ENCODE peak calls at places on chromosomes 5 and 9, in ten cellular contexts. O is endothelial cell of umbilical vein, H is breast epithelium, Z is transverse colon, R is spleen, I is stomach, S is GM23338, V is sigmoid colon, M is H1, F is HCT116. X is an unnamed sample.

GRCh38 chr9:19999491-20000057 is 210.7 kb upstream of the SLC24A2 start:
- DNase-seq in F (peak), S (no peak), M (no peak), V (no peak), O (peak), Z (no peak), H (no peak), R (no peak), I (no peak), X (no peak)

GRCh38 chr5:127386557-127386956 is 96.0 kb downstream of the MEGF10 start:
- DNase-seq in O (peak), S (no peak), F (no peak), M (no peak), R (no peak), I (no peak), V (no peak), H (no peak), Z (no peak), X (no peak)

GRCh38 chr5:151234476-151235238 is 10.8 kb upstream of the CCDC69 start:
- DNase-seq in M (no peak), R (peak), Z (peak), S (no peak), F (no peak), O (no peak), I (peak), V (peak), H (peak), X (peak)

GRCh38 chr5:93078082-93079038 is 502.7 kb downstream of the NR2F1-AS1 start:
- DNase-seq in S (no peak), V (peak), O (peak), H (peak), M (no peak), F (peak), Z (peak), I (peak), R (no peak), X (no peak)

GRCh38 chr5:68460147-68460760 is 244.7 kb downstream of the PIK3R1 start:
- DNase-seq in M (no peak), R (no peak), S (peak), I (no peak), H (no peak), V (no peak), O (peak), F (peak), Z (peak), X (no peak)

GRCh38 chr5:40676643-40677333 is 2.9 kb upstream of the PTGER4 start:
- DNase-seq in I (no peak), Z (no peak), R (no peak), V (peak), S (peak), F (no peak), M (no peak), H (no peak), O (peak), X (peak)

GRCh38 chr9:37956904-37957663 is 53.2 kb upstream of the SLC25A51 start:
- DNase-seq in R (peak), I (peak), H (no peak), Z (no peak), V (no peak), S (no peak), M (no peak), F (no peak), O (no peak), X (no peak)

GRCh38 chr5:73751254-73751914 is 125.4 kb downstream of the ARHGEF28 start:
- DNase-seq in V (no peak), I (no peak), Z (no peak), M (no peak), O (no peak), H (no peak), F (no peak), R (no peak), S (no peak), X (no peak)

GRCh38 chr9:22175972-22176545 is 167.0 kb upstream of the CDKN2B start:
- DNase-seq in S (no peak), R (no peak), Z (no peak), F (no peak), V (no peak), M (no peak), O (no peak), H (no peak), I (no peak), X (no peak)

GRCh38 chr5:171953860-171954701 is 52.4 kb downstream of the FBXW11 start:
- DNase-seq in O (peak), R (no peak), Z (no peak), M (no peak), S (no peak), I (no peak), H (no peak), V (no peak), F (peak), X (no peak)

GRCh38 chr5:10149911-10150310 is 99.8 kb downstream of the ATPSCKMT start:
- DNase-seq in M (no peak), H (no peak), R (no peak), O (no peak), Z (no peak), S (no peak), F (no peak), I (no peak), V (no peak), X (no peak)

GRCh38 chr9:764105-764524 is 77.4 kb upstream of the DMRT1 start:
- DNase-seq in F (peak), H (peak), R (peak), Z (peak), M (peak), O (peak), V (peak), I (peak), S (peak), X (peak)

GRCh38 chr5:64333891-64334290 is 168.2 kb downstream of the RNF180 start:
- DNase-seq in O (no peak), V (no peak), F (no peak), I (no peak), Z (no peak), R (no peak), M (no peak), S (no peak), H (no peak), X (no peak)

GRCh38 chr9:744790-745456 is 96.6 kb upstream of the DMRT1 start:
- DNase-seq in H (no peak), V (peak), O (no peak), I (peak), R (no peak), S (no peak), F (no peak), Z (peak), M (no peak), X (no peak)

GRCh38 chr5:144207875-144208444 is 37.3 kb downstream of the KCTD16 start:
- DNase-seq in R (no peak), F (no peak), H (no peak), I (no peak), V (no peak), S (no peak), Z (no peak), O (no peak), M (no peak), X (no peak)

GRCh38 chr9:88280816-88281382 is 107.3 kb upstream of the SPIN1 start:
- DNase-seq in M (peak), R (no peak), Z (no peak), H (no peak), O (no peak), I (no peak), F (no peak), S (peak), V (no peak), X (no peak)

GRCh38 chr9:78972303-78973002 is 599.3 kb upstream of the TLE4 start:
- DNase-seq in O (no peak), I (no peak), R (no peak), V (no peak), Z (no peak), S (peak), M (no peak), F (no peak), H (no peak), X (no peak)

GRCh38 chr5:22541037-22541436 is 312.1 kb downstream of the CDH12 start:
- DNase-seq in M (no peak), R (no peak), I (no peak), O (no peak), V (no peak), H (no peak), S (no peak), F (no peak), Z (no peak), X (no peak)

GRCh38 chr9:105193560-105193959 is 50.9 kb upstream of the SLC44A1 start:
- DNase-seq in O (no peak), F (no peak), S (no peak), M (no peak), H (no peak), I (no peak), R (no peak), V (no peak), Z (no peak), X (no peak)

GRCh38 chr9:37151802-37152201 is 31.4 kb downstream of the ZCCHC7 start:
- DNase-seq in S (no peak), M (no peak), F (no peak), Z (no peak), H (no peak), R (no peak), V (no peak), I (no peak), O (peak), X (no peak)

GRCh38 chr5:153629027-153629426 is 138.6 kb downstream of the GRIA1 start:
- DNase-seq in F (peak), O (peak), I (no peak), S (peak), H (no peak), Z (no peak), V (no peak), R (no peak), M (peak), X (peak)

GRCh38 chr5:91384671-91385430 is 1.7 kb upstream of the ARRDC3 start:
- DNase-seq in I (peak), H (peak), V (no peak), R (no peak), Z (peak), M (no peak), S (peak), F (peak), O (peak), X (no peak)

GRCh38 chr5:149005077-149005892 is 57.6 kb downstream of the SH3TC2 start:
- DNase-seq in F (no peak), R (no peak), Z (no peak), S (no peak), H (no peak), M (no peak), O (no peak), I (no peak), V (no peak), X (peak)

GRCh38 chr9:84230355-84231136 is 110.0 kb downstream of the SLC28A3 start:
- DNase-seq in S (no peak), I (no peak), Z (no peak), R (no peak), M (no peak), H (peak), O (no peak), F (no peak), V (no peak), X (no peak)

GRCh38 chr5:132437604-132438275 is 52.8 kb downstream of the IRF1 start:
- DNase-seq in I (peak), M (no peak), F (no peak), H (peak), R (peak), Z (peak), O (peak), V (peak), S (peak), X (peak)

GRCh38 chr9:122125891-122126331 is 32.8 kb upstream of the TTLL11 start:
- DNase-seq in M (peak), S (no peak), O (peak), V (peak), I (no peak), H (no peak), F (no peak), R (no peak), Z (no peak), X (no peak)

GRCh38 chr5:128869970-128870747 is 95.1 kb upstream of the SLC27A6 start:
- DNase-seq in S (peak), M (no peak), V (no peak), R (no peak), Z (no peak), O (no peak), H (no peak), I (no peak), F (no peak), X (no peak)

GRCh38 chr5:139646111-139646510 is 2.0 kb upstream of the CXXC5 start:
- DNase-seq in M (peak), I (no peak), Z (no peak), R (peak), V (peak), O (no peak), H (peak), S (no peak), F (no peak), X (no peak)

GRCh38 chr5:6792376-6792775 is 79.1 kb downstream of the TENT4A start:
- DNase-seq in V (no peak), O (no peak), H (no peak), S (no peak), I (no peak), Z (no peak), F (no peak), M (no peak), R (no peak), X (no peak)

GRCh38 chr9:17611342-17611741 is 32.5 kb downstream of the SH3GL2 start:
- DNase-seq in M (no peak), O (no peak), S (no peak), R (no peak), H (no peak), F (no peak), I (no peak), V (no peak), Z (no peak), X (no peak)

GRCh38 chr9:123867034-123867433 is 62.9 kb downstream of the DENND1A start:
- DNase-seq in H (no peak), O (no peak), S (no peak), R (no peak), V (no peak), M (no peak), F (no peak), I (no peak), Z (no peak), X (no peak)

GRCh38 chr5:17355585-17356346 is 138.3 kb downstream of the BASP1 start:
- DNase-seq in S (no peak), I (no peak), O (no peak), F (no peak), R (no peak), V (no peak), M (no peak), H (no peak), Z (no peak), X (no peak)

GRCh38 chr5:32450952-32451351 is 6.4 kb upstream of the ZFR start:
- DNase-seq in Z (no peak), I (no peak), R (no peak), O (no peak), S (peak), V (no peak), H (no peak), F (peak), M (peak), X (no peak)

GRCh38 chr9:119453980-119454379 is 84.7 kb upstream of the BRINP1 start:
- DNase-seq in S (no peak), R (no peak), H (no peak), F (no peak), I (no peak), O (no peak), V (no peak), M (no peak), Z (no peak), X (no peak)

GRCh38 chr9:3397726-3398125 is 128.1 kb downstream of the RFX3 start:
- DNase-seq in M (no peak), Z (no peak), I (no peak), H (no peak), F (no peak), V (no peak), R (no peak), S (no peak), O (no peak), X (no peak)

GRCh38 chr5:151026088-151026487 is 5.7 kb downstream of the GPX3 start:
- DNase-seq in R (no peak), V (no peak), H (no peak), M (no peak), O (no peak), F (no peak), S (no peak), I (no peak), Z (no peak), X (no peak)

GRCh38 chr9:86639899-86640379 is 285.7 kb upstream of the TUT7 start:
- DNase-seq in F (no peak), M (no peak), Z (peak), S (peak), V (no peak), I (peak), H (no peak), O (no peak), R (no peak), X (peak)

GRCh38 chr9:110575169-110575568 is 4.4 kb downstream of the SVEP1 start:
- DNase-seq in S (no peak), H (no peak), V (no peak), Z (no peak), R (no peak), I (no peak), F (no peak), M (no peak), O (peak), X (no peak)
- H3K4me3 ChIP-seq in S (no peak), H (peak), V (no peak), Z (no peak), R (no peak), I (no peak), F (no peak), M (no peak), O (no peak), X (no peak)

DNA sequence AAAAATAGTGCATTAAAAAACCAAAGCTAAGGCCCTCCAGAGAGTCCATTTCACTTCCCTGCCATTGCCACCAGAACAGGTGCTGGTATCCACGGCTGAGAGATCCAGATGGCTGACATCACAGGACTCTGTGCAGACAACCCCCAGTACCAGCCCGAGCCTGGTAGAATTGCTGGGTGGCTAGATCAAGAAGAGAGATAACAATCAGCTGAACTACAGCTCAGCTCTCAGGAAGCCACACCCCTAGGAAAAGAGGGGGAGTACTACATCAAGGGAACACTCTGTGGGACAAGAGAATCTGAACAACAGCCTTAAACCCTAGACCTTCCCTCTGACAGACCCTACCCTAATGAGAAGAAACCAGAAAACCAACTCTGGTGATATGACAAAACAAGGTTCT is 73.8 kb upstream of the SLIT3 start:
- DNase-seq in H (no peak), S (no peak), O (no peak), I (no peak), R (no peak), Z (no peak), F (no peak), M (no peak), V (no peak), X (no peak)
- TF ChIP-seq POLR2AphosphoS5 in H (no peak), S (no peak), O (no peak), I (no peak), R (no peak), Z (no peak), F (no peak), M (no peak), V (no peak), X (no peak)

GRCh38 chr5:134128648-134128995 is 14.1 kb downstream of the TCF7 start:
- DNase-seq in M (no peak), O (no peak), R (no peak), S (no peak), V (no peak), Z (no peak), H (no peak), F (no peak), I (no peak), X (no peak)

GRCh38 chr5:134127988-134128647 is 13.6 kb downstream of the TCF7 start:
- DNase-seq in Z (no peak), O (peak), F (no peak), I (no peak), H (no peak), S (no peak), M (no peak), V (no peak), R (peak), X (no peak)

GRCh38 chr5:134125195-134126015 is 10.9 kb downstream of the TCF7 start:
- DNase-seq in I (peak), O (peak), H (no peak), M (no peak), V (no peak), R (no peak), F (peak), S (no peak), Z (no peak), X (peak)

GRCh38 chr5:134129411-134130238 is 15.1 kb downstream of the TCF7 start:
- DNase-seq in S (no peak), Z (no peak), F (no peak), O (no peak), I (no peak), R (peak), V (no peak), H (no peak), M (no peak), X (peak)

DNA sequence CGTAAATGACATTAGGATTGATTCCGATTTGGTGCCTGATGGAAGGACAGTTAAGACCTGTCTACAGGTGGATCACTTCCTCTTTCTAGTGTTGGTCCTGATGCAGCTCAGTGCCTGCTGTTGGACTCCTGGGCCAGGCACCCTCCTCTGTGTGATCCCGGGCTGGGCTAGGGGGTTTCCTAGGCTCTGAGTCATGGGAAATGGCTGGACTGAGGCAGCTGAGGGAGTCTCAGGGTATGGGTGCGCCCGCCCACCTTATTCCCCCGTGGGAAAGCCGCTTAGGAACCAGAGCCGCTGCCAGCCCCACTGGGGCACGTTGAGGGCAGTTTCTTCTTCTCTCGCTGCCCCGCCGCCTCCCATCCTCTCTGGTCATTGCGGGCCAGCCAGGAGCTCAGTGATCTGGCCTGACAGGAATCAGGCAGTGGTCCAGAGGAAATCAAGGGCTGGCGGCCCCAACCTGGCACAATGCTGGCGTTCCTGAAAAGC is 12.9 kb downstream of the TCF7 start:
- DNase-seq in H (no peak), O (peak), V (no peak), S (no peak), F (no peak), I (peak), Z (no peak), R (peak), M (no peak), X (no peak)
- H3K4me3 ChIP-seq in H (no peak), O (no peak), V (no peak), S (no peak), F (no peak), I (no peak), Z (no peak), R (no peak), M (no peak), X (no peak)

DNA sequence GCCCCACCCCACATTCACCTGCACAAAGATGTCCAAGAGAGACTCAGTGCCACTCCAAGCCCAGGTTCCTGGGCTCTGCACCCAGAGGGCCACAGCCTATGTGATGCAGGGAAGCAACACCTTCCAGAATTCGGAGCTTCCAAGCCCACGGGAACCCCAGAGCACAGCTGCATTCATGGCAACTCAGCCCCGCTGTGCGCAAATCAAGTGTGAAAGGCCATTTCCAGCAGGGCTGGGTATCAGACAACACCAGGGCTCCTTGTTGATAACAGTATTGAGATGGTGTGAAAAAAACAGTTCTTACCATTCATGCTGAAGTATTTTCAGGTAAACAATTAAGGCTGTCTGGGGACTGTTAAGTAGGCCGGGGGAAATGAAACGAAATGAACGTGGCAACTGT is 10.1 kb downstream of the ROR2 start:
- DNase-seq in I (peak), H (no peak), V (no peak), S (peak), M (no peak), F (no peak), R (no peak), Z (no peak), O (no peak), X (no peak)
- TF ChIP-seq POLR2AphosphoS5 in I (no peak), H (no peak), V (no peak), S (no peak), M (no peak), F (no peak), R (no peak), Z (no peak), O (no peak), X (no peak)